ENCODE peak calls at places on chromosomes 12 and 14, in five cellular contexts. M is right cardiac atrium, D is colonic mucosa, K is iris pigment epithelial cell, N is sigmoid colon. U is an unnamed sample.

GRCh38 chr12:44002607-44003006 is 166.7 kb downstream of the TMEM117 start:
- DNase-seq in M (no peak), D (no peak), K (no peak), N (no peak), U (no peak)

GRCh38 chr12:93569656-93570551 is 2.6 kb upstream of the SOCS2 start:
- DNase-seq in M (peak; percentile 94), D (peak; percentile 93), K (peak; percentile 88), N (peak; percentile 95), U (peak; percentile 90)

GRCh38 chr12:3662516-3662915 is 90.4 kb downstream of the CRACR2A start:
- DNase-seq in M (no peak), D (no peak), K (peak; percentile 30), N (no peak), U (no peak)

GRCh38 chr14:69708586-69709169 is 58.3 kb upstream of the SRSF5 start:
- DNase-seq in M (no peak), D (no peak), K (peak; percentile 28), N (no peak), U (peak; percentile 29)

GRCh38 chr12:105933671-105934665 is 204.8 kb downstream of the NUAK1 start:
- DNase-seq in M (no peak), D (peak; percentile 19), K (peak; percentile 99), N (peak; percentile 75), U (peak; percentile 16)

GRCh38 chr14:19900999-19901398 is 19.4 kb upstream of the OR4K5 start:
- DNase-seq in M (no peak), D (no peak), K (no peak), N (no peak), U (no peak)

GRCh38 chr14:92649934-92650545 is 98.4 kb downstream of the LGMN start:
- DNase-seq in M (peak; percentile 71), D (no peak), K (peak; percentile 97), N (peak; percentile 95), U (peak; percentile 71)

GRCh38 chr12:57473392-57473791 is 6.3 kb downstream of the ARHGAP9 start:
- DNase-seq in M (no peak), D (no peak), K (no peak), N (no peak), U (no peak)

GRCh38 chr12:109693653-109694224 is 19.9 kb upstream of the FAM222A start:
- DNase-seq in M (no peak), D (no peak), K (no peak), N (no peak), U (no peak)

GRCh38 chr12:48933664-48934311 is 8.5 kb upstream of the FKBP11 start:
- DNase-seq in M (no peak), D (no peak), K (no peak), N (no peak), U (no peak)

GRCh38 chr12:93667672-93668071 is 9.5 kb upstream of the CRADD start:
- DNase-seq in M (no peak), D (no peak), K (peak; percentile 62), N (peak; percentile 78), U (no peak)

GRCh38 chr14:54782803-54783659 is 119.6 kb downstream of the GCH1 start:
- DNase-seq in M (peak; percentile 65), D (no peak), K (peak; percentile 19), N (peak; percentile 66), U (peak; percentile 18)

GRCh38 chr12:48861111-48861510 is 4.6 kb downstream of the RND1 start:
- DNase-seq in M (no peak), D (no peak), K (no peak), N (no peak), U (no peak)

GRCh38 chr14:20836668-20837338 is 34.2 kb upstream of the RNASE1 start:
- DNase-seq in M (no peak), D (no peak), K (peak; percentile 47), N (no peak), U (no peak)

GRCh38 chr12:121801601-121802484 is 2.0 kb upstream of the SETD1B start:
- DNase-seq in M (no peak), D (peak; percentile 37), K (peak; percentile 63), N (no peak), U (no peak)

GRCh38 chr14:61609143-61609851 is 86.0 kb upstream of the HIF1A start:
- DNase-seq in M (peak; percentile 73), D (no peak), K (peak; percentile 73), N (no peak), U (no peak)

GRCh38 chr14:73630009-73630780 is 14.6 kb upstream of the DNAL1 start:
- DNase-seq in M (no peak), D (no peak), K (no peak), N (no peak), U (no peak)

GRCh38 chr12:62698701-62699101 is 232.1 kb downstream of the MON2 start:
- DNase-seq in M (no peak), D (no peak), K (peak; percentile 77), N (no peak), U (no peak)

GRCh38 chr14:95713596-95714371 is at the start of gene TCL1A:
- DNase-seq in M (no peak), D (no peak), K (no peak), N (no peak), U (no peak)

GRCh38 chr12:131415781-131416180 is 295.1 kb upstream of the SFSWAP start:
- DNase-seq in M (no peak), D (no peak), K (no peak), N (no peak), U (no peak)

GRCh38 chr12:131850856-131851559 is 22.8 kb downstream of the MMP17 start:
- DNase-seq in M (no peak), D (no peak), K (peak; percentile 26), N (no peak), U (peak; percentile 60)

GRCh38 chr14:102078840-102079699 is 7.8 kb downstream of the HSP90AA1 start:
- DNase-seq in M (no peak), D (peak; percentile 20), K (no peak), N (no peak), U (no peak)

GRCh38 chr12:25025260-25025659 is 76.4 kb upstream of the BCAT1 start:
- DNase-seq in M (no peak), D (no peak), K (no peak), N (no peak), U (no peak)

GRCh38 chr14:106846218-106846617 is 1319.8 kb downstream of the TMEM121 start:
- DNase-seq in M (no peak), D (no peak), K (no peak), N (no peak), U (no peak)

GRCh38 chr12:89825591-89826449 is 117.2 kb upstream of the ATP2B1 start:
- DNase-seq in M (no peak), D (no peak), K (peak; percentile 51), N (no peak), U (no peak)

GRCh38 chr12:65454115-65454823 is 175.8 kb downstream of the MSRB3 start:
- DNase-seq in M (no peak), D (no peak), K (no peak), N (no peak), U (no peak)

GRCh38 chr14:48983355-48983888 is 602.8 kb downstream of the RPS29 start:
- DNase-seq in M (no peak), D (no peak), K (no peak), N (no peak), U (no peak)

GRCh38 chr14:102586420-102587119 is 5.9 kb upstream of the RCOR1 start:
- DNase-seq in M (no peak), D (no peak), K (no peak), N (no peak), U (no peak)

GRCh38 chr14:94682736-94683135 is 70.5 kb downstream of the SERPINA3 start:
- DNase-seq in M (no peak), D (no peak), K (no peak), N (peak; percentile 13), U (no peak)

GRCh38 chr12:14395059-14395778 is 29.7 kb downstream of the ATF7IP start:
- DNase-seq in M (no peak), D (no peak), K (no peak), N (no peak), U (no peak)

GRCh38 chr12:95412826-95413311 is 61.1 kb upstream of the METAP2 start:
- DNase-seq in M (no peak), D (no peak), K (peak; percentile 75), N (no peak), U (no peak)

GRCh38 chr12:15584366-15585041 is 204.7 kb downstream of the EPS8 start:
- DNase-seq in M (no peak), D (peak; percentile 53), K (peak; percentile 87), N (no peak), U (no peak)

GRCh38 chr12:118618695-118619094 is 242.3 kb downstream of the SUDS3 start:
- DNase-seq in M (no peak), D (no peak), K (no peak), N (no peak), U (no peak)

GRCh38 chr14:56945291-56945690 is 135.0 kb upstream of the OTX2 start:
- DNase-seq in M (no peak), D (no peak), K (no peak), N (no peak), U (no peak)